ENCODE peak calls at places on chromosomes 2 and 18, in four cellular contexts. U is Peyer's patch, F is GM23338, C is brain microvascular endothelial cell. E is an unnamed sample.

GRCh38 chr18:13218376-13219011 is at the start of gene LDLRAD4:
- DNase-seq in C (no peak), F (peak), U (peak), E (no peak)

GRCh38 chr2:210553371-210553770 is 3.0 kb upstream of the CPS1 start:
- DNase-seq in F (no peak), U (no peak), C (peak), E (no peak)

GRCh38 chr2:142892715-142893114 is 15.3 kb downstream of the KYNU start:
- DNase-seq in U (no peak), C (no peak), F (no peak), E (no peak)

GRCh38 chr2:190746971-190747761 is 98.3 kb downstream of the NAB1 start:
- DNase-seq in C (peak), F (peak), U (no peak), E (no peak)

GRCh38 chr2:30417253-30417652 is 29.8 kb upstream of the LCLAT1 start:
- DNase-seq in F (peak), U (no peak), C (peak), E (no peak)

GRCh38 chr2:39513641-39514094 is 76.6 kb upstream of the MAP4K3 start:
- DNase-seq in C (peak), U (no peak), F (peak), E (no peak)

GRCh38 chr18:13642440-13642827 is 83.9 kb downstream of the FAM210A start:
- DNase-seq in U (no peak), C (no peak), F (no peak), E (no peak)

GRCh38 chr2:228731517-228731916 is 539.6 kb downstream of the PID1 start:
- DNase-seq in F (peak), U (no peak), C (peak), E (no peak)

GRCh38 chr2:165357758-165358157 is 111.7 kb upstream of the CSRNP3 start:
- DNase-seq in C (peak), U (no peak), F (no peak), E (peak)

GRCh38 chr2:163467206-163467605 is 268.6 kb downstream of the FIGN start:
- DNase-seq in C (no peak), U (no peak), F (no peak), E (no peak)

GRCh38 chr2:151576080-151576479 is 158.2 kb downstream of the NEB start:
- DNase-seq in F (no peak), C (no peak), U (no peak), E (no peak)

GRCh38 chr2:142944264-142944663 is 66.8 kb downstream of the KYNU start:
- DNase-seq in F (no peak), U (no peak), C (no peak), E (peak)

GRCh38 chr18:65753520-65753919 is 2.7 kb downstream of the CDH7 start:
- DNase-seq in U (no peak), C (no peak), F (peak), E (peak)

GRCh38 chr2:25297738-25298137 is 44.0 kb downstream of the DNMT3A start:
- DNase-seq in C (no peak), U (no peak), F (peak), E (no peak)

GRCh38 chr2:237629739-237630138 is 2.4 kb downstream of the LRRFIP1 start:
- DNase-seq in U (no peak), F (no peak), C (peak), E (no peak)

GRCh38 chr18:42620585-42620984 is 494.9 kb downstream of the RIT2 start:
- DNase-seq in U (no peak), F (no peak), C (no peak), E (no peak)

GRCh38 chr2:238689871-238690672 is 157.8 kb upstream of the TWIST2 start:
- DNase-seq in F (no peak), U (no peak), C (no peak), E (no peak)

GRCh38 chr2:68255736-68256450 is 3.6 kb upstream of the PPP3R1 start:
- DNase-seq in U (no peak), C (no peak), F (peak), E (no peak)

GRCh38 chr18:25102657-25103056 is 249.3 kb downstream of the ZNF521 start:
- DNase-seq in U (no peak), C (no peak), F (no peak), E (no peak)

GRCh38 chr2:197311521-197312033 is 997 bp upstream of the ANKRD44 start:
- DNase-seq in F (no peak), C (no peak), U (no peak), E (no peak)

GRCh38 chr2:129627437-129627836 is 352.0 kb upstream of the RAB6C start:
- DNase-seq in F (peak), U (no peak), C (no peak), E (no peak)

GRCh38 chr18:48151421-48152095 is 221.1 kb upstream of the SMAD2 start:
- DNase-seq in C (no peak), F (no peak), U (no peak), E (no peak)

GRCh38 chr18:22848618-22849017 is 84.5 kb upstream of the RBBP8 start:
- DNase-seq in C (peak), F (no peak), U (no peak), E (no peak)

GRCh38 chr2:182088681-182089333 is 103.2 kb downstream of the PPP1R1C start:
- DNase-seq in F (no peak), U (no peak), C (no peak), E (no peak)

GRCh38 chr18:35376393-35376741 is 770 bp downstream of the ZNF396 start:
- DNase-seq in U (peak), C (no peak), F (peak), E (no peak)

GRCh38 chr2:237456200-237456731 is 30.8 kb upstream of the MLPH start:
- DNase-seq in F (no peak), U (no peak), C (peak), E (no peak)

GRCh38 chr2:119208791-119209203 is 14.8 kb upstream of the STEAP3 start:
- DNase-seq in F (no peak), C (no peak), U (no peak), E (no peak)

GRCh38 chr2:238791345-238791744 is 56.5 kb upstream of the TWIST2 start:
- DNase-seq in U (no peak), F (no peak), C (no peak), E (no peak)

GRCh38 chr2:8144785-8145184 is 537.1 kb upstream of the ID2 start:
- DNase-seq in U (no peak), F (no peak), C (peak), E (no peak)

GRCh38 chr2:71674158-71674807 is 220.9 kb downstream of the DYSF start:
- DNase-seq in C (no peak), F (no peak), U (peak), E (no peak)

GRCh38 chr2:119366161-119366648 is 429 bp downstream of the C2orf76 start:
- DNase-seq in F (peak), U (no peak), C (peak), E (peak)

GRCh38 chr2:27264253-27264752 is 1.5 kb upstream of the SLC30A3 start:
- DNase-seq in C (no peak), U (no peak), F (peak), E (no peak)

GRCh38 chr18:32730620-32731021 is 42.2 kb downstream of the KLHL14 start:
- DNase-seq in F (no peak), U (no peak), C (no peak), E (no peak)

GRCh38 chr2:234258562-234259141 is 208.2 kb downstream of the SPP2 start:
- DNase-seq in F (no peak), C (peak), U (no peak), E (no peak)

DNA sequence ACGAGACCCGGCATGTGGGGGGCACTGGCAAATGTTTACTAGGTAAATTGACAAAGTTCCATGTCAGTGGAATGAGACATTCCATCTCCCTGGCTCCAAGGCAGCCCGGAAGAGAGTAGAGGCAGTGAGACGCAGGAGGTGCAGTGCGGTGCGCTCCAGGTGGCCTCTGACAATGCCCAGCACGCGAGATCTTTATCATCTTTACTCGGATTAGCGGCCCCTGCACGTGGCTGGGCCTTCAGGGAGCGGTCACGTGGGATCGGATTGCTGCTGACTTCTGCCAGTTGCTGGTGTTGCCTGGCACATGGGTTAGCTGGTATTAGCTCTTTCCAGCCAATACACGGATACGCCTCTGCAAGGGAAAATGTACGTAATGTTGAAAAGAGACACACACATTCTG is 151.2 kb upstream of the ALKAL2 start:
- DNase-seq in C (no peak), U (no peak), F (no peak), E (no peak)
- H3K4me3 ChIP-seq in C (no peak), U (no peak), F (no peak), E (no peak)

GRCh38 chr2:132662742-132663141 is 7.3 kb downstream of the LYPD1 start:
- DNase-seq in C (no peak), F (no peak), U (no peak), E (no peak)
- TF ChIP-seq CTCF in C (no peak), F (no peak), U (no peak), E (no peak)

GRCh38 chr18:11857177-11857887 is 6.1 kb downstream of the CHMP1B start:
- DNase-seq in C (peak), F (peak), U (peak), E (no peak)
- H3K4me3 ChIP-seq in C (no peak), F (no peak), U (peak), E (no peak)

DNA sequence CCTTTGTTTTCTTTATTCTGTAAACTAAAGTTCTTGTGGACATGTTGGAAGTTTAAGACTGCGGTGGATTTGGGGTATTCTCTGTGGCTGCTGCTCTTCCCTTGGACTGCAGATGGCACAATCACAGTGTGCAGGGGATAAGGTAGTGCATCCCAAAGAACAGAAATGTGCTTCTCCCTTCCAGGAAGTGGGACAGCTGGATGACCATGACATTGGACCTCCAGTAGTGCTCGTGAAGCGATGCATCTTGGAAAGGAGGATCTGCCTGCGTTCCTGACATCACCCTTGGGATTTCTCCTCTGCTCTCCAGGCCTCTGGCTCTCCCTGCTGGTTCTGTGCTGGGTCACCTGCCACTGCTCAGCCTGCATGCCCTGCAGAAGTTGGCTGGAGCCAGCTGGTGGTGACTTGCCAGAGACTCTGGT is 109.9 kb downstream of the SLC4A3 start:
- DNase-seq in F (peak), C (peak), U (no peak), E (no peak)
- TF ChIP-seq CTCF in F (peak), C (peak), U (no peak), E (peak)

GRCh38 chr2:224847961-224848850 is 132.0 kb upstream of the CCDC195 start:
- DNase-seq in U (no peak), F (no peak), C (peak), E (peak)
- H3K4me3 ChIP-seq in U (no peak), F (no peak), C (no peak), E (no peak)

GRCh38 chr18:33918571-33918970 is 306.1 kb downstream of the NOL4 start:
- DNase-seq in U (no peak), F (no peak), C (no peak), E (no peak)

GRCh38 chr18:33914399-33914798 is 310.3 kb downstream of the NOL4 start:
- DNase-seq in F (no peak), C (peak), U (no peak), E (no peak)

DNA sequence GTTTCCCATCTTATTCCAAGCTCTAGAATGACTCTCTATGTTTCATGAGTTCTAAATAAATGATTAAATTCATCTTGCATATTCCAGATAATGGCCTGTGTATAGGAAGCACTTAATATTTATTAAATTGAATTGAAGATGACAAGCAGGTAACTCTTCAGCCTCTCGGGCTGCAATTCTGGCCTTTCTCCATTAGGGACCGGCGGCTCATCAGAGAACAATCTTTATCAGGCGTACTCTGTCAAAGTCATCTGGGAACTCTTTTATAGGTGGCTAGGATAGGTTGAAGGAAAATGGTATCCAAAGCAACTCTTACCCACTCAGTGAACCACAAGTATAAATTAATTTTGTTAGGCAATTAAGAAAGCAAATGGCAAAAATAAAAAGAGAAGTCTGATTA is 308.5 kb downstream of the NOL4 start:
- DNase-seq in U (no peak), C (no peak), F (peak), E (peak)
- TF ChIP-seq CTCF in U (peak), C (peak), F (peak), E (peak)

E was measured in LNCaP clone FGC.